ENCODE peak calls at places on chromosome 18, in eight cellular contexts. L is effector memory CD8-positive, alpha-beta T cell; O is ACHN; Z is stimulated activated CD4-positive, alpha-beta T cell treated with anti-CD3 and anti-CD28 coated beads, TNF-alpha, amount 100 ng/mL, for 48 hours; S is GM12892; T is HTR-8/SVneo; P is substantia nigra; J is NCI-H2171. U is an unnamed sample.

GRCh38 chr18:7117390-7118355 is at the start of gene LAMA1:
- DNase-seq in L (no peak), O (peak; percentile 64), Z (no peak), S (no peak), T (peak; percentile 54), P (peak; percentile 53), J (peak; percentile 6), U (no peak)

GRCh38 chr18:35478520-35479435 is 19.0 kb downstream of the INO80C start:
- DNase-seq in L (no peak), O (peak; percentile 86), Z (peak; percentile 26), S (no peak), T (peak; percentile 24), P (peak; percentile 10), J (no peak), U (peak; percentile 100)

GRCh38 chr18:41745166-41746049 is 209.6 kb upstream of the PIK3C3 start:
- DNase-seq in L (no peak), O (peak; percentile 39), Z (no peak), S (no peak), T (peak; percentile 26), P (peak; percentile 30), J (peak; percentile 12), U (peak; percentile 41)

GRCh38 chr18:55323051-55323994 is 264.7 kb downstream of the TCF4 start:
- DNase-seq in L (no peak), O (no peak), Z (no peak), S (no peak), T (no peak), P (no peak), J (peak; percentile 79), U (no peak)

GRCh38 chr18:48336332-48336731 is 72.9 kb downstream of the ZBTB7C start:
- DNase-seq in L (no peak), O (no peak), Z (no peak), S (no peak), T (no peak), P (no peak), J (no peak), U (no peak)

GRCh38 chr18:37453754-37454153 is 111.8 kb downstream of the CELF4 start:
- DNase-seq in L (no peak), O (no peak), Z (no peak), S (no peak), T (no peak), P (no peak), J (no peak), U (no peak)

GRCh38 chr18:50559750-50560680 is at the start of gene MAPK4:
- DNase-seq in L (no peak), O (peak; percentile 19), Z (no peak), S (peak; percentile 34), T (peak; percentile 7), P (peak; percentile 32), J (peak; percentile 38), U (peak; percentile 7)

GRCh38 chr18:79570266-79571201 is 109.1 kb upstream of the CTDP1 start:
- DNase-seq in L (no peak), O (no peak), Z (no peak), S (no peak), T (peak; percentile 65), P (no peak), J (peak; percentile 60), U (peak; percentile 78)

GRCh38 chr18:22813648-22814328 is 119.3 kb upstream of the RBBP8 start:
- DNase-seq in L (no peak), O (peak; percentile 43), Z (no peak), S (no peak), T (peak; percentile 18), P (no peak), J (no peak), U (peak; percentile 63)

GRCh38 chr18:46343940-46344372 is 239.8 kb downstream of the HAUS1 start:
- DNase-seq in L (no peak), O (no peak), Z (peak; percentile 45), S (peak; percentile 51), T (no peak), P (no peak), J (peak; percentile 52), U (peak; percentile 44)

GRCh38 chr18:76412818-76413565 is 82.0 kb downstream of the ZNF516 start:
- DNase-seq in L (no peak), O (no peak), Z (no peak), S (no peak), T (no peak), P (no peak), J (no peak), U (no peak)

GRCh38 chr18:57542801-57543427 is 43.6 kb downstream of the FECH start:
- DNase-seq in L (no peak), O (no peak), Z (no peak), S (no peak), T (no peak), P (no peak), J (peak; percentile 77), U (peak; percentile 72)

GRCh38 chr18:13335903-13336302 is 117.3 kb downstream of the LDLRAD4 start:
- DNase-seq in L (no peak), O (no peak), Z (no peak), S (no peak), T (no peak), P (no peak), J (no peak), U (no peak)

GRCh38 chr18:6741290-6741689 is 11.8 kb downstream of the ARHGAP28 start:
- DNase-seq in L (no peak), O (peak; percentile 63), Z (no peak), S (no peak), T (peak; percentile 63), P (no peak), J (no peak), U (peak; percentile 90)

GRCh38 chr18:7987284-7987976 is 420.3 kb downstream of the PTPRM start:
- DNase-seq in L (no peak), O (peak; percentile 56), Z (no peak), S (no peak), T (no peak), P (no peak), J (no peak), U (peak; percentile 34)

GRCh38 chr18:76459312-76459686 is 35.7 kb downstream of the ZNF516 start:
- DNase-seq in L (no peak), O (no peak), Z (no peak), S (no peak), T (no peak), P (no peak), J (no peak), U (no peak)

GRCh38 chr18:53753616-53754015 is 470.9 kb downstream of the MBD2 start:
- DNase-seq in L (no peak), O (no peak), Z (no peak), S (no peak), T (no peak), P (no peak), J (no peak), U (no peak)

GRCh38 chr18:21309248-21309647 is 67.2 kb downstream of the GREB1L start:
- DNase-seq in L (no peak), O (no peak), Z (no peak), S (no peak), T (no peak), P (no peak), J (no peak), U (no peak)

GRCh38 chr18:21745234-21745633 is 4.6 kb downstream of the MIB1 start:
- DNase-seq in L (no peak), O (no peak), Z (no peak), S (no peak), T (no peak), P (no peak), J (no peak), U (no peak)

GRCh38 chr18:56112013-56112749 is 524.2 kb upstream of the TCF4 start:
- DNase-seq in L (no peak), O (no peak), Z (peak; percentile 1), S (peak; percentile 2), T (no peak), P (no peak), J (no peak), U (peak; percentile 85)

U was measured in bronchial epithelial cell.